ENCODE peak calls at places on chromosome 21, in five cellular contexts. One of them, this sample, is unnamed.

GRCh38 chr21:33642896-33643657 is 776 bp downstream of the ITSN1 start:
- DNase-seq in activated naive CD4-positive, alpha-beta T cell treated with anti-CD3 and anti-CD28 coated beads, Interleukin-2, amount 10 ng/mL, durations not matched to agents 7 days and 5 days: peak
- DNase-seq in NCI-H1417: peak
- DNase-seq in cardiac muscle cell: peak
- DNase-seq in hepatic stellate cell: peak
- DNase-seq in this sample: peak

GRCh38 chr21:42389449-42389835 is 6.4 kb downstream of the TMPRSS3 start:
- DNase-seq in activated naive CD4-positive, alpha-beta T cell treated with anti-CD3 and anti-CD28 coated beads, Interleukin-2, amount 10 ng/mL, durations not matched to agents 7 days and 5 days: no peak
- DNase-seq in NCI-H1417: no peak
- DNase-seq in cardiac muscle cell: no peak
- DNase-seq in hepatic stellate cell: no peak
- DNase-seq in this sample: no peak

GRCh38 chr21:42093991-42094417 is 22.9 kb downstream of the UMODL1 start:
- DNase-seq in activated naive CD4-positive, alpha-beta T cell treated with anti-CD3 and anti-CD28 coated beads, Interleukin-2, amount 10 ng/mL, durations not matched to agents 7 days and 5 days: no peak
- DNase-seq in NCI-H1417: no peak
- DNase-seq in cardiac muscle cell: no peak
- DNase-seq in hepatic stellate cell: peak
- DNase-seq in this sample: no peak

GRCh38 chr21:34819357-34819999 is 150.7 kb downstream of the CLIC6 start:
- DNase-seq in activated naive CD4-positive, alpha-beta T cell treated with anti-CD3 and anti-CD28 coated beads, Interleukin-2, amount 10 ng/mL, durations not matched to agents 7 days and 5 days: no peak
- DNase-seq in NCI-H1417: no peak
- DNase-seq in cardiac muscle cell: no peak
- DNase-seq in hepatic stellate cell: no peak
- DNase-seq in this sample: no peak

GRCh38 chr21:25457411-25457810 is 149.9 kb downstream of the MRPL39 start:
- DNase-seq in activated naive CD4-positive, alpha-beta T cell treated with anti-CD3 and anti-CD28 coated beads, Interleukin-2, amount 10 ng/mL, durations not matched to agents 7 days and 5 days: no peak
- DNase-seq in NCI-H1417: no peak
- DNase-seq in cardiac muscle cell: no peak
- DNase-seq in hepatic stellate cell: peak
- DNase-seq in this sample: no peak

GRCh38 chr21:26506951-26507350 is 66.1 kb downstream of the CYYR1 start:
- DNase-seq in activated naive CD4-positive, alpha-beta T cell treated with anti-CD3 and anti-CD28 coated beads, Interleukin-2, amount 10 ng/mL, durations not matched to agents 7 days and 5 days: no peak
- DNase-seq in NCI-H1417: no peak
- DNase-seq in cardiac muscle cell: no peak
- DNase-seq in hepatic stellate cell: peak
- DNase-seq in this sample: no peak

GRCh38 chr21:15122241-15122640 is 57.4 kb upstream of the NRIP1 start:
- DNase-seq in activated naive CD4-positive, alpha-beta T cell treated with anti-CD3 and anti-CD28 coated beads, Interleukin-2, amount 10 ng/mL, durations not matched to agents 7 days and 5 days: no peak
- DNase-seq in NCI-H1417: no peak
- DNase-seq in cardiac muscle cell: no peak
- DNase-seq in hepatic stellate cell: no peak
- DNase-seq in this sample: no peak

GRCh38 chr21:45695086-45695485 is 51.6 kb downstream of the PCBP3 start:
- DNase-seq in activated naive CD4-positive, alpha-beta T cell treated with anti-CD3 and anti-CD28 coated beads, Interleukin-2, amount 10 ng/mL, durations not matched to agents 7 days and 5 days: no peak
- DNase-seq in NCI-H1417: no peak
- DNase-seq in cardiac muscle cell: peak
- DNase-seq in hepatic stellate cell: no peak
- DNase-seq in this sample: no peak

GRCh38 chr21:41766883-41767605 is at the start of gene RIPK4:
- DNase-seq in activated naive CD4-positive, alpha-beta T cell treated with anti-CD3 and anti-CD28 coated beads, Interleukin-2, amount 10 ng/mL, durations not matched to agents 7 days and 5 days: peak
- DNase-seq in NCI-H1417: peak
- DNase-seq in cardiac muscle cell: peak
- DNase-seq in hepatic stellate cell: peak
- DNase-seq in this sample: peak

GRCh38 chr21:29130234-29130993 is at the start of gene MAP3K7CL:
- DNase-seq in activated naive CD4-positive, alpha-beta T cell treated with anti-CD3 and anti-CD28 coated beads, Interleukin-2, amount 10 ng/mL, durations not matched to agents 7 days and 5 days: no peak
- DNase-seq in NCI-H1417: no peak
- DNase-seq in cardiac muscle cell: no peak
- DNase-seq in hepatic stellate cell: peak
- DNase-seq in this sample: no peak

GRCh38 chr21:44805859-44806258 is 4.2 kb upstream of the UBE2G2 start:
- DNase-seq in activated naive CD4-positive, alpha-beta T cell treated with anti-CD3 and anti-CD28 coated beads, Interleukin-2, amount 10 ng/mL, durations not matched to agents 7 days and 5 days: no peak
- DNase-seq in NCI-H1417: no peak
- DNase-seq in cardiac muscle cell: no peak
- DNase-seq in hepatic stellate cell: no peak
- DNase-seq in this sample: no peak

GRCh38 chr21:45768741-45769049 is 125.2 kb downstream of the PCBP3 start:
- DNase-seq in activated naive CD4-positive, alpha-beta T cell treated with anti-CD3 and anti-CD28 coated beads, Interleukin-2, amount 10 ng/mL, durations not matched to agents 7 days and 5 days: peak
- DNase-seq in NCI-H1417: no peak
- DNase-seq in cardiac muscle cell: no peak
- DNase-seq in hepatic stellate cell: no peak
- DNase-seq in this sample: no peak

GRCh38 chr21:28663111-28663693 is 329.5 kb downstream of the LTN1 start:
- DNase-seq in activated naive CD4-positive, alpha-beta T cell treated with anti-CD3 and anti-CD28 coated beads, Interleukin-2, amount 10 ng/mL, durations not matched to agents 7 days and 5 days: no peak
- DNase-seq in NCI-H1417: no peak
- DNase-seq in cardiac muscle cell: no peak
- DNase-seq in hepatic stellate cell: no peak
- DNase-seq in this sample: no peak

GRCh38 chr21:39004776-39005605 is 178.3 kb downstream of the PSMG1 start:
- DNase-seq in activated naive CD4-positive, alpha-beta T cell treated with anti-CD3 and anti-CD28 coated beads, Interleukin-2, amount 10 ng/mL, durations not matched to agents 7 days and 5 days: peak
- DNase-seq in NCI-H1417: no peak
- DNase-seq in cardiac muscle cell: no peak
- DNase-seq in hepatic stellate cell: no peak
- DNase-seq in this sample: no peak

GRCh38 chr21:45148316-45149000 is 74.1 kb downstream of the ADARB1 start:
- DNase-seq in activated naive CD4-positive, alpha-beta T cell treated with anti-CD3 and anti-CD28 coated beads, Interleukin-2, amount 10 ng/mL, durations not matched to agents 7 days and 5 days: no peak
- DNase-seq in NCI-H1417: no peak
- DNase-seq in cardiac muscle cell: no peak
- DNase-seq in hepatic stellate cell: no peak
- DNase-seq in this sample: peak

GRCh38 chr21:34899302-34899701 is 149.8 kb downstream of the RUNX1 start:
- DNase-seq in activated naive CD4-positive, alpha-beta T cell treated with anti-CD3 and anti-CD28 coated beads, Interleukin-2, amount 10 ng/mL, durations not matched to agents 7 days and 5 days: no peak
- DNase-seq in NCI-H1417: no peak
- DNase-seq in cardiac muscle cell: no peak
- DNase-seq in hepatic stellate cell: no peak
- DNase-seq in this sample: no peak

GRCh38 chr21:26288033-26288432 is 117.5 kb upstream of the APP start:
- DNase-seq in activated naive CD4-positive, alpha-beta T cell treated with anti-CD3 and anti-CD28 coated beads, Interleukin-2, amount 10 ng/mL, durations not matched to agents 7 days and 5 days: no peak
- DNase-seq in NCI-H1417: no peak
- DNase-seq in cardiac muscle cell: peak
- DNase-seq in hepatic stellate cell: no peak
- DNase-seq in this sample: no peak

GRCh38 chr21:32916522-32917099 is 109.1 kb upstream of the OLIG2 start:
- DNase-seq in activated naive CD4-positive, alpha-beta T cell treated with anti-CD3 and anti-CD28 coated beads, Interleukin-2, amount 10 ng/mL, durations not matched to agents 7 days and 5 days: no peak
- DNase-seq in NCI-H1417: no peak
- DNase-seq in cardiac muscle cell: no peak
- DNase-seq in hepatic stellate cell: no peak
- DNase-seq in this sample: no peak

GRCh38 chr21:29237110-29238051 is 61.3 kb upstream of the BACH1 start:
- DNase-seq in activated naive CD4-positive, alpha-beta T cell treated with anti-CD3 and anti-CD28 coated beads, Interleukin-2, amount 10 ng/mL, durations not matched to agents 7 days and 5 days: no peak
- DNase-seq in NCI-H1417: no peak
- DNase-seq in cardiac muscle cell: no peak
- DNase-seq in hepatic stellate cell: no peak
- DNase-seq in this sample: no peak

GRCh38 chr21:35002879-35003722 is 46.0 kb downstream of the RUNX1 start:
- DNase-seq in activated naive CD4-positive, alpha-beta T cell treated with anti-CD3 and anti-CD28 coated beads, Interleukin-2, amount 10 ng/mL, durations not matched to agents 7 days and 5 days: no peak
- DNase-seq in NCI-H1417: no peak
- DNase-seq in cardiac muscle cell: no peak
- DNase-seq in hepatic stellate cell: no peak
- DNase-seq in this sample: no peak

GRCh38 chr21:37914211-37914900 is 1.9 kb downstream of the KCNJ6 start:
- DNase-seq in activated naive CD4-positive, alpha-beta T cell treated with anti-CD3 and anti-CD28 coated beads, Interleukin-2, amount 10 ng/mL, durations not matched to agents 7 days and 5 days: peak
- DNase-seq in NCI-H1417: no peak
- DNase-seq in cardiac muscle cell: peak
- DNase-seq in hepatic stellate cell: peak
- DNase-seq in this sample: no peak

GRCh38 chr21:34008618-34009017 is 64.8 kb upstream of the MRPS6 start:
- DNase-seq in activated naive CD4-positive, alpha-beta T cell treated with anti-CD3 and anti-CD28 coated beads, Interleukin-2, amount 10 ng/mL, durations not matched to agents 7 days and 5 days: peak
- DNase-seq in NCI-H1417: no peak
- DNase-seq in cardiac muscle cell: no peak
- DNase-seq in hepatic stellate cell: no peak
- DNase-seq in this sample: no peak

GRCh38 chr21:39951183-39952101 is 84.2 kb downstream of the PCP4 start:
- DNase-seq in activated naive CD4-positive, alpha-beta T cell treated with anti-CD3 and anti-CD28 coated beads, Interleukin-2, amount 10 ng/mL, durations not matched to agents 7 days and 5 days: no peak
- DNase-seq in NCI-H1417: no peak
- DNase-seq in cardiac muscle cell: no peak
- DNase-seq in hepatic stellate cell: no peak
- DNase-seq in this sample: no peak

GRCh38 chr21:45421071-45421845 is 16.3 kb downstream of the COL18A1 start:
- DNase-seq in activated naive CD4-positive, alpha-beta T cell treated with anti-CD3 and anti-CD28 coated beads, Interleukin-2, amount 10 ng/mL, durations not matched to agents 7 days and 5 days: no peak
- DNase-seq in NCI-H1417: no peak
- DNase-seq in cardiac muscle cell: peak
- DNase-seq in hepatic stellate cell: no peak
- DNase-seq in this sample: no peak

GRCh38 chr21:15182731-15183130 is 117.9 kb upstream of the NRIP1 start:
- DNase-seq in activated naive CD4-positive, alpha-beta T cell treated with anti-CD3 and anti-CD28 coated beads, Interleukin-2, amount 10 ng/mL, durations not matched to agents 7 days and 5 days: no peak
- DNase-seq in NCI-H1417: no peak
- DNase-seq in cardiac muscle cell: no peak
- DNase-seq in hepatic stellate cell: no peak
- DNase-seq in this sample: no peak

GRCh38 chr21:44556879-44557278 is 1.7 kb downstream of the KRTAP10-3 start:
- DNase-seq in activated naive CD4-positive, alpha-beta T cell treated with anti-CD3 and anti-CD28 coated beads, Interleukin-2, amount 10 ng/mL, durations not matched to agents 7 days and 5 days: no peak
- DNase-seq in NCI-H1417: peak
- DNase-seq in cardiac muscle cell: no peak
- DNase-seq in hepatic stellate cell: no peak
- DNase-seq in this sample: no peak

GRCh38 chr21:36509966-36510742 is 30.2 kb upstream of the CLDN14 start:
- DNase-seq in activated naive CD4-positive, alpha-beta T cell treated with anti-CD3 and anti-CD28 coated beads, Interleukin-2, amount 10 ng/mL, durations not matched to agents 7 days and 5 days: no peak
- DNase-seq in NCI-H1417: no peak
- DNase-seq in cardiac muscle cell: peak
- DNase-seq in hepatic stellate cell: no peak
- DNase-seq in this sample: no peak

GRCh38 chr21:34865922-34866271 is 183.2 kb downstream of the RUNX1 start:
- DNase-seq in activated naive CD4-positive, alpha-beta T cell treated with anti-CD3 and anti-CD28 coated beads, Interleukin-2, amount 10 ng/mL, durations not matched to agents 7 days and 5 days: peak
- DNase-seq in NCI-H1417: no peak
- DNase-seq in cardiac muscle cell: no peak
- DNase-seq in hepatic stellate cell: no peak
- DNase-seq in this sample: peak

GRCh38 chr21:39083377-39084008 is 99.8 kb downstream of the PSMG1 start:
- DNase-seq in activated naive CD4-positive, alpha-beta T cell treated with anti-CD3 and anti-CD28 coated beads, Interleukin-2, amount 10 ng/mL, durations not matched to agents 7 days and 5 days: no peak
- DNase-seq in NCI-H1417: no peak
- DNase-seq in cardiac muscle cell: no peak
- DNase-seq in hepatic stellate cell: no peak
- DNase-seq in this sample: no peak

GRCh38 chr21:31351438-31351837 is 7.4 kb upstream of the TIAM1 start:
- DNase-seq in activated naive CD4-positive, alpha-beta T cell treated with anti-CD3 and anti-CD28 coated beads, Interleukin-2, amount 10 ng/mL, durations not matched to agents 7 days and 5 days: no peak
- DNase-seq in NCI-H1417: no peak
- DNase-seq in cardiac muscle cell: no peak
- DNase-seq in hepatic stellate cell: no peak
- DNase-seq in this sample: no peak

GRCh38 chr21:45380566-45380965 is 24.4 kb upstream of the COL18A1 start:
- DNase-seq in activated naive CD4-positive, alpha-beta T cell treated with anti-CD3 and anti-CD28 coated beads, Interleukin-2, amount 10 ng/mL, durations not matched to agents 7 days and 5 days: no peak
- DNase-seq in NCI-H1417: no peak
- DNase-seq in cardiac muscle cell: no peak
- DNase-seq in hepatic stellate cell: no peak
- DNase-seq in this sample: no peak

GRCh38 chr21:29194847-29195246 is 64.4 kb downstream of the MAP3K7CL start:
- DNase-seq in activated naive CD4-positive, alpha-beta T cell treated with anti-CD3 and anti-CD28 coated beads, Interleukin-2, amount 10 ng/mL, durations not matched to agents 7 days and 5 days: no peak
- DNase-seq in NCI-H1417: no peak
- DNase-seq in cardiac muscle cell: no peak
- DNase-seq in hepatic stellate cell: no peak
- DNase-seq in this sample: no peak

GRCh38 chr21:46114963-46115362 is 17.1 kb downstream of the COL6A2 start:
- DNase-seq in activated naive CD4-positive, alpha-beta T cell treated with anti-CD3 and anti-CD28 coated beads, Interleukin-2, amount 10 ng/mL, durations not matched to agents 7 days and 5 days: no peak
- DNase-seq in NCI-H1417: no peak
- DNase-seq in cardiac muscle cell: no peak
- DNase-seq in hepatic stellate cell: no peak
- DNase-seq in this sample: no peak

GRCh38 chr21:45098867-45099266 is 24.5 kb downstream of the ADARB1 start:
- DNase-seq in activated naive CD4-positive, alpha-beta T cell treated with anti-CD3 and anti-CD28 coated beads, Interleukin-2, amount 10 ng/mL, durations not matched to agents 7 days and 5 days: no peak
- DNase-seq in NCI-H1417: peak
- DNase-seq in cardiac muscle cell: peak
- DNase-seq in hepatic stellate cell: peak
- DNase-seq in this sample: no peak

GRCh38 chr21:46118871-46119564 is 21.1 kb downstream of the COL6A2 start:
- DNase-seq in activated naive CD4-positive, alpha-beta T cell treated with anti-CD3 and anti-CD28 coated beads, Interleukin-2, amount 10 ng/mL, durations not matched to agents 7 days and 5 days: peak
- DNase-seq in NCI-H1417: no peak
- DNase-seq in cardiac muscle cell: no peak
- DNase-seq in hepatic stellate cell: no peak
- DNase-seq in this sample: no peak

GRCh38 chr21:29786509-29786908 is 153.3 kb downstream of the GRIK1 start:
- DNase-seq in activated naive CD4-positive, alpha-beta T cell treated with anti-CD3 and anti-CD28 coated beads, Interleukin-2, amount 10 ng/mL, durations not matched to agents 7 days and 5 days: no peak
- DNase-seq in NCI-H1417: no peak
- DNase-seq in cardiac muscle cell: no peak
- DNase-seq in hepatic stellate cell: no peak
- DNase-seq in this sample: no peak

GRCh38 chr21:44000360-44000759 is 11.7 kb upstream of the TRAPPC10 start:
- DNase-seq in activated naive CD4-positive, alpha-beta T cell treated with anti-CD3 and anti-CD28 coated beads, Interleukin-2, amount 10 ng/mL, durations not matched to agents 7 days and 5 days: no peak
- DNase-seq in NCI-H1417: no peak
- DNase-seq in cardiac muscle cell: no peak
- DNase-seq in hepatic stellate cell: no peak
- DNase-seq in this sample: no peak

GRCh38 chr21:25963186-25963585 is 207.4 kb downstream of the APP start:
- DNase-seq in activated naive CD4-positive, alpha-beta T cell treated with anti-CD3 and anti-CD28 coated beads, Interleukin-2, amount 10 ng/mL, durations not matched to agents 7 days and 5 days: no peak
- DNase-seq in NCI-H1417: no peak
- DNase-seq in cardiac muscle cell: no peak
- DNase-seq in hepatic stellate cell: no peak
- DNase-seq in this sample: no peak

This sample was measured in activated CD4-positive, alpha-beta memory T cell treated with anti-CD3 and anti-CD28 coated beads, Interleukin-2, amount 10 ng/mL, durations not matched to agents 7 days and 5 days.